ENCODE peak calls at places on chromosomes 7 and 10, in ten cellular contexts. V is NCI-H1105, S is nucleus accumbens, X is substantia nigra, J is AG04449, A is globus pallidus, L is HT-29, R is endothelial cell, U is Right ventricle myocardium superior, C is GM18507. N is an unnamed sample.
A peak's percentile ranks its signal among the peaks of the same experiment; 100 is the strongest.

GRCh38 chr10:111522141-111522540 is 445.3 kb downstream of the ADRA2A start:
- DNase-seq in A (no peak), R (no peak), L (no peak), C (no peak), V (no peak), S (no peak), J (no peak), U (no peak), X (no peak), N (no peak)

GRCh38 chr10:70354100-70354499 is 28.3 kb downstream of the LRRC20 start:
- DNase-seq in C (no peak), R (no peak), X (no peak), L (no peak), S (no peak), J (no peak), V (no peak), A (no peak), U (no peak), N (no peak)

GRCh38 chr10:329361-330099 is 194.3 kb downstream of the ZMYND11 start:
- DNase-seq in X (peak; percentile 68), C (no peak), L (peak; percentile 91), R (no peak), A (peak; percentile 83), V (no peak), J (peak; percentile 79), S (no peak), U (peak; percentile 87), N (peak; percentile 94)

GRCh38 chr10:87656431-87657072 is 3.1 kb upstream of the PAPSS2 start:
- DNase-seq in C (no peak), R (no peak), V (no peak), U (no peak), S (no peak), L (peak; percentile 70), J (no peak), A (peak; percentile 33), X (no peak), N (peak; percentile 57)

GRCh38 chr7:70569335-70569819 is 562.6 kb upstream of the GALNT17 start:
- DNase-seq in A (no peak), C (no peak), L (no peak), S (no peak), J (no peak), X (no peak), U (no peak), R (no peak), V (no peak), N (no peak)

GRCh38 chr7:22371878-22372277 is 14.9 kb upstream of the RAPGEF5 start:
- DNase-seq in L (no peak), J (no peak), A (no peak), R (no peak), U (no peak), V (no peak), X (no peak), C (no peak), S (no peak), N (no peak)

GRCh38 chr10:96415150-96415895 is 56.5 kb upstream of the OPALIN start:
- DNase-seq in S (no peak), U (no peak), L (no peak), J (no peak), A (no peak), C (no peak), R (no peak), X (no peak), V (no peak), N (no peak)

GRCh38 chr10:124708246-124708779 is 35.9 kb downstream of the FAM53B start:
- DNase-seq in V (peak; percentile 46), X (no peak), A (no peak), U (no peak), R (no peak), L (no peak), S (no peak), C (no peak), J (no peak), N (no peak)

GRCh38 chr7:143008007-143008901 is 18.7 kb downstream of the OR9A2 start:
- DNase-seq in C (peak; percentile 49), J (no peak), A (peak; percentile 65), R (peak; percentile 90), V (peak; percentile 63), L (peak; percentile 92), U (peak; percentile 88), S (peak; percentile 21), X (peak; percentile 45), N (peak; percentile 74)

GRCh38 chr7:106896268-106896667 is 31.2 kb downstream of the PIK3CG start:
- DNase-seq in A (no peak), U (no peak), L (no peak), V (no peak), J (no peak), X (no peak), S (no peak), R (no peak), C (no peak), N (no peak)

GRCh38 chr7:149856-150636 is 42.3 kb upstream of the FAM20C start:
- DNase-seq in A (no peak), R (peak; percentile 24), U (peak; percentile 72), J (no peak), C (no peak), S (no peak), V (peak; percentile 40), X (no peak), L (no peak), N (no peak)

GRCh38 chr10:97356318-97356914 is 21.9 kb upstream of the FRAT2 start:
- DNase-seq in R (no peak), L (no peak), A (no peak), U (no peak), V (no peak), J (no peak), C (no peak), X (no peak), S (no peak), N (no peak)

GRCh38 chr10:42864575-42864974 is 82.0 kb downstream of the BMS1 start:
- DNase-seq in X (no peak), L (peak; percentile 23), V (no peak), S (no peak), J (no peak), C (no peak), A (no peak), R (peak; percentile 40), U (no peak), N (peak; percentile 1)

GRCh38 chr10:14838582-14839304 is 637 bp downstream of the HSPA14 start:
- DNase-seq in X (no peak), J (no peak), U (peak; percentile 49), C (peak; percentile 12), L (peak; percentile 42), R (peak; percentile 64), V (no peak), S (no peak), A (no peak), N (peak; percentile 8)

GRCh38 chr7:303884-304573 is 14.1 kb downstream of the FOXL3 start:
- DNase-seq in C (no peak), R (no peak), L (no peak), S (no peak), J (no peak), U (no peak), A (no peak), V (no peak), X (no peak), N (no peak)

GRCh38 chr10:131591936-131592335 is 280.4 kb upstream of the TCERG1L start:
- DNase-seq in L (no peak), A (no peak), S (no peak), C (no peak), X (no peak), J (no peak), U (no peak), R (no peak), V (no peak), N (no peak)

GRCh38 chr7:140769852-140770251 is 73.3 kb downstream of the NDUFB2 start:
- DNase-seq in S (no peak), J (no peak), R (no peak), L (peak; percentile 32), A (no peak), C (no peak), V (no peak), X (no peak), U (no peak), N (no peak)

GRCh38 chr7:157711353-157711888 is 374.6 kb downstream of the DNAJB6 start:
- DNase-seq in A (no peak), C (no peak), U (no peak), S (no peak), X (no peak), L (no peak), R (no peak), J (no peak), V (no peak), N (no peak)

GRCh38 chr7:78039791-78040776 is 241.5 kb downstream of the PHTF2 start:
- DNase-seq in U (peak; percentile 47), A (no peak), L (no peak), V (no peak), S (no peak), X (no peak), R (peak; percentile 63), J (no peak), C (peak; percentile 44), N (no peak)

GRCh38 chr10:70169011-70169410 is 1.3 kb downstream of the SAR1A start:
- DNase-seq in R (no peak), U (no peak), C (no peak), V (no peak), J (no peak), X (no peak), L (no peak), A (no peak), S (no peak), N (no peak)

GRCh38 chr7:120586561-120586960 is 271.4 kb downstream of the TSPAN12 start:
- DNase-seq in R (no peak), L (no peak), V (no peak), A (peak; percentile 34), X (no peak), J (no peak), C (no peak), U (no peak), S (no peak), N (no peak)

GRCh38 chr7:85095816-85096215 is 91.0 kb downstream of the SEMA3D start:
- DNase-seq in L (no peak), C (no peak), R (no peak), S (no peak), V (no peak), A (no peak), J (no peak), U (no peak), X (no peak), N (no peak)

N was measured in MCF 10A.